ENCODE peak calls at places on chromosomes 11 and 22, in eight cellular contexts. One of them, this sample, is unnamed.

GRCh38 chr11:35487532-35488078 is 37.8 kb downstream of the PAMR1 start:
- DNase-seq in mammary epithelial cell: no peak
- DNase-seq in PC-3: peak; percentile 69
- DNase-seq in fibroblast of lung: peak; percentile 79
- DNase-seq in neuronal stem cell: peak; percentile 33
- DNase-seq in IMR-90: peak; percentile 82
- DNase-seq in K562: peak; percentile 27
- DNase-seq in GM23248: peak; percentile 65
- DNase-seq in this sample: peak; percentile 57

GRCh38 chr11:71459076-71459766 is 6.2 kb downstream of the NADSYN1 start:
- DNase-seq in PC-3: no peak
- DNase-seq in fibroblast of lung: no peak
- DNase-seq in neuronal stem cell: no peak
- DNase-seq in IMR-90: no peak
- DNase-seq in mammary epithelial cell: no peak
- DNase-seq in GM23248: no peak
- DNase-seq in K562: no peak
- DNase-seq in this sample: no peak

GRCh38 chr11:78594814-78595213 is 20.1 kb upstream of the NARS2 start:
- DNase-seq in fibroblast of lung: no peak
- DNase-seq in K562: no peak
- DNase-seq in IMR-90: no peak
- DNase-seq in neuronal stem cell: no peak
- DNase-seq in PC-3: no peak
- DNase-seq in mammary epithelial cell: no peak
- DNase-seq in GM23248: no peak
- DNase-seq in this sample: no peak

GRCh38 chr22:23068832-23069385 is 1.4 kb upstream of the GNAZ start:
- DNase-seq in PC-3: no peak
- DNase-seq in fibroblast of lung: no peak
- DNase-seq in neuronal stem cell: no peak
- DNase-seq in K562: no peak
- DNase-seq in mammary epithelial cell: no peak
- DNase-seq in IMR-90: no peak
- DNase-seq in GM23248: no peak
- DNase-seq in this sample: no peak

GRCh38 chr11:134289789-134290188 is 13.6 kb downstream of the GLB1L3 start:
- DNase-seq in mammary epithelial cell: no peak
- DNase-seq in IMR-90: no peak
- DNase-seq in PC-3: no peak
- DNase-seq in K562: peak; percentile 30
- DNase-seq in neuronal stem cell: no peak
- DNase-seq in GM23248: no peak
- DNase-seq in fibroblast of lung: no peak
- DNase-seq in this sample: no peak

GRCh38 chr11:116202922-116203321 is 569.9 kb downstream of the BUD13 start:
- DNase-seq in fibroblast of lung: no peak
- DNase-seq in neuronal stem cell: no peak
- DNase-seq in PC-3: no peak
- DNase-seq in K562: no peak
- DNase-seq in IMR-90: no peak
- DNase-seq in mammary epithelial cell: no peak
- DNase-seq in GM23248: no peak
- DNase-seq in this sample: no peak

GRCh38 chr11:68897441-68897840 is 6.2 kb downstream of the MRPL21 start:
- DNase-seq in K562: no peak
- DNase-seq in neuronal stem cell: no peak
- DNase-seq in PC-3: no peak
- DNase-seq in fibroblast of lung: no peak
- DNase-seq in GM23248: no peak
- DNase-seq in IMR-90: no peak
- DNase-seq in mammary epithelial cell: no peak
- DNase-seq in this sample: no peak

GRCh38 chr11:76663912-76664440 is 6.6 kb downstream of the LRRC32 start:
- DNase-seq in PC-3: no peak
- DNase-seq in GM23248: no peak
- DNase-seq in neuronal stem cell: no peak
- DNase-seq in fibroblast of lung: no peak
- DNase-seq in IMR-90: no peak
- DNase-seq in K562: no peak
- DNase-seq in mammary epithelial cell: no peak
- DNase-seq in this sample: no peak

GRCh38 chr22:44540756-44541670 is 43.0 kb upstream of the RTL6 start:
- DNase-seq in fibroblast of lung: no peak
- DNase-seq in PC-3: no peak
- DNase-seq in neuronal stem cell: no peak
- DNase-seq in GM23248: no peak
- DNase-seq in IMR-90: no peak
- DNase-seq in K562: no peak
- DNase-seq in mammary epithelial cell: no peak
- DNase-seq in this sample: no peak

GRCh38 chr11:112961751-112962747 is 829 bp downstream of the NCAM1 start:
- DNase-seq in IMR-90: no peak
- DNase-seq in PC-3: no peak
- DNase-seq in neuronal stem cell: peak; percentile 39
- DNase-seq in fibroblast of lung: peak; percentile 7
- DNase-seq in mammary epithelial cell: no peak
- DNase-seq in K562: no peak
- DNase-seq in GM23248: peak; percentile 30
- DNase-seq in this sample: no peak

GRCh38 chr11:34425360-34425759 is 13.4 kb upstream of the CAT start:
- DNase-seq in fibroblast of lung: no peak
- DNase-seq in mammary epithelial cell: no peak
- DNase-seq in GM23248: no peak
- DNase-seq in PC-3: no peak
- DNase-seq in IMR-90: no peak
- DNase-seq in K562: no peak
- DNase-seq in neuronal stem cell: no peak
- DNase-seq in this sample: no peak

GRCh38 chr22:24247564-24248344 is 2.9 kb upstream of the GGT5 start:
- DNase-seq in fibroblast of lung: peak; percentile 98
- DNase-seq in GM23248: peak; percentile 98
- DNase-seq in K562: peak; percentile 64
- DNase-seq in neuronal stem cell: peak; percentile 70
- DNase-seq in mammary epithelial cell: peak; percentile 84
- DNase-seq in IMR-90: peak; percentile 95
- DNase-seq in PC-3: peak; percentile 79
- DNase-seq in this sample: peak; percentile 90

GRCh38 chr11:118088531-118088930 is 1.8 kb upstream of the SMIM35 start:
- DNase-seq in GM23248: no peak
- DNase-seq in IMR-90: no peak
- DNase-seq in K562: no peak
- DNase-seq in mammary epithelial cell: peak; percentile 45
- DNase-seq in fibroblast of lung: no peak
- DNase-seq in PC-3: peak; percentile 60
- DNase-seq in neuronal stem cell: no peak
- DNase-seq in this sample: no peak

GRCh38 chr22:18968011-18968749 is 32.1 kb upstream of the PRODH start:
- DNase-seq in neuronal stem cell: peak; percentile 51
- DNase-seq in fibroblast of lung: peak; percentile 14
- DNase-seq in PC-3: peak; percentile 3
- DNase-seq in mammary epithelial cell: no peak
- DNase-seq in GM23248: peak; percentile 51
- DNase-seq in K562: peak; percentile 82
- DNase-seq in IMR-90: peak; percentile 15
- DNase-seq in this sample: no peak

GRCh38 chr11:75557649-75558494 is 4.2 kb upstream of the SERPINH1 start:
- DNase-seq in K562: peak; percentile 62
- DNase-seq in IMR-90: peak; percentile 95
- DNase-seq in fibroblast of lung: peak; percentile 97
- DNase-seq in mammary epithelial cell: no peak
- DNase-seq in GM23248: peak; percentile 97
- DNase-seq in PC-3: no peak
- DNase-seq in neuronal stem cell: no peak
- DNase-seq in this sample: peak; percentile 95

GRCh38 chr11:75553182-75553581 is 8.9 kb upstream of the SERPINH1 start:
- DNase-seq in IMR-90: no peak
- DNase-seq in PC-3: no peak
- DNase-seq in neuronal stem cell: no peak
- DNase-seq in GM23248: peak; percentile 19
- DNase-seq in fibroblast of lung: no peak
- DNase-seq in mammary epithelial cell: no peak
- DNase-seq in K562: no peak
- DNase-seq in this sample: no peak

GRCh38 chr11:75553889-75554257 is 8.2 kb upstream of the SERPINH1 start:
- DNase-seq in IMR-90: no peak
- DNase-seq in GM23248: no peak
- DNase-seq in fibroblast of lung: no peak
- DNase-seq in neuronal stem cell: no peak
- DNase-seq in mammary epithelial cell: no peak
- DNase-seq in PC-3: no peak
- DNase-seq in K562: no peak
- DNase-seq in this sample: no peak

GRCh38 chr11:75554258-75555022 is 7.6 kb upstream of the SERPINH1 start:
- DNase-seq in neuronal stem cell: peak; percentile 55
- DNase-seq in GM23248: peak; percentile 98
- DNase-seq in mammary epithelial cell: no peak
- DNase-seq in K562: peak; percentile 78
- DNase-seq in PC-3: no peak
- DNase-seq in fibroblast of lung: peak; percentile 100
- DNase-seq in IMR-90: peak; percentile 100
- DNase-seq in this sample: peak; percentile 99

DNA sequence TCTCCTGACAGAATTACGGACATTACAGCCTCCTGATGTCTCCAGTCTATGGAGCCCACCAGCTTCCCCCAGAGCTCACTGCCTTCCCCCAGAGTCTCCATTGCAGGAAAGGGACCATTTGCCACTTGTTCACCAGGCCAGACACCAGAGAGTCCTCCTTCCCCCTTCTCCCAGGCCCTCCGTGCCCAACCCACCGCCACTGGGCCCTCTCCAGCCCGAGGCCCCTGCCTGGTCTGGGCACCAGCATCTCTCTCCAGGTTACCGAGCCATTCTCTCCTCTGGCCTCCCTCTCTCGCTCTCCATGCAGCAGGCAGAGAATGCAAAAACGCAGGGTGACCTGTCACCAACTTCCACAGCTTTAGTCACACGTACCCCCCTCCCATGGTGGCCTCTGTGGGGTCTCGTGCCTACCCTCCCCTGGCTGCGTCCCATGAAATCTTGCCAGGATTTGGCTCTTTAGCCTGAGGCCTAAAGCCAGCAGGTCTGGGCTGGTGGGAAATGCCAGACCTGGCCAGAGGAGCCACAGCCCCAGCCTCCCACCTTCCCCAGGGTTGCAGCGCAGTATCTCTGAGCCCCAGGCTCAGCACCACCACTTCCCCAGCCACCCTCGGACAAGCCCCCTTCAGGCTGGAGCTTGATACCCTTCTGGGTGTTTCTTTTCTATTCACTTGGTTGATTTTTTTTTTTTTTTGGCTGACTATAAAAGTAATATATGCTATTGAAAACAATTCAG is 6.8 kb upstream of the SERPINH1 start:
- DNase-seq in fibroblast of lung: no peak
- DNase-seq in GM23248: no peak
- DNase-seq in K562: no peak
- DNase-seq in neuronal stem cell: no peak
- DNase-seq in PC-3: no peak
- DNase-seq in IMR-90: no peak
- DNase-seq in mammary epithelial cell: no peak
- DNase-seq in this sample: no peak
- H3K4me1 ChIP-seq in fibroblast of lung: peaks cover 43% of the 10 kb centered on the region
- H3K4me1 ChIP-seq in GM23248: peaks cover 45% of the 10 kb centered on the region
- H3K4me1 ChIP-seq in K562: peaks cover 48% of the 10 kb centered on the region
- H3K4me1 ChIP-seq in neuronal stem cell: peaks cover 22% of the 10 kb centered on the region
- H3K4me1 ChIP-seq in PC-3: no peaks in the 10 kb centered on the region
- H3K4me1 ChIP-seq in IMR-90: peaks cover 41% of the 10 kb centered on the region
- H3K4me1 ChIP-seq in mammary epithelial cell: peaks cover 23% of the 10 kb centered on the region
- H3K4me1 ChIP-seq in this sample: peaks cover 43% of the 10 kb centered on the region

GRCh38 chr11:4605057-4605456 is 3.0 kb downstream of the TRIM68 start:
- DNase-seq in PC-3: no peak
- DNase-seq in IMR-90: no peak
- DNase-seq in neuronal stem cell: no peak
- DNase-seq in fibroblast of lung: no peak
- DNase-seq in mammary epithelial cell: no peak
- DNase-seq in GM23248: no peak
- DNase-seq in K562: no peak
- DNase-seq in this sample: no peak

GRCh38 chr11:4607111-4607510 is 920 bp downstream of the TRIM68 start:
- DNase-seq in PC-3: no peak
- DNase-seq in mammary epithelial cell: no peak
- DNase-seq in neuronal stem cell: no peak
- DNase-seq in IMR-90: peak; percentile 7
- DNase-seq in GM23248: peak; percentile 43
- DNase-seq in K562: peak; percentile 6
- DNase-seq in fibroblast of lung: peak; percentile 18
- DNase-seq in this sample: peak; percentile 20

GRCh38 chr11:4607782-4608666 is at the start of gene TRIM68:
- DNase-seq in IMR-90: peak; percentile 95
- DNase-seq in K562: peak; percentile 97
- DNase-seq in GM23248: peak; percentile 97
- DNase-seq in fibroblast of lung: peak; percentile 96
- DNase-seq in mammary epithelial cell: peak; percentile 94
- DNase-seq in PC-3: peak; percentile 94
- DNase-seq in neuronal stem cell: peak; percentile 78
- DNase-seq in this sample: peak; percentile 91

GRCh38 chr11:4610258-4610935 is 2.4 kb upstream of the TRIM68 start:
- DNase-seq in PC-3: no peak
- DNase-seq in fibroblast of lung: peak; percentile 3
- DNase-seq in mammary epithelial cell: no peak
- DNase-seq in K562: no peak
- DNase-seq in GM23248: peak; percentile 23
- DNase-seq in neuronal stem cell: no peak
- DNase-seq in IMR-90: peak; percentile 5
- DNase-seq in this sample: no peak

GRCh38 chr11:4606231-4607015 is 1.6 kb downstream of the TRIM68 start:
- DNase-seq in K562: no peak
- DNase-seq in neuronal stem cell: no peak
- DNase-seq in fibroblast of lung: peak; percentile 44
- DNase-seq in IMR-90: peak; percentile 8
- DNase-seq in PC-3: peak; percentile 9
- DNase-seq in GM23248: peak; percentile 36
- DNase-seq in mammary epithelial cell: no peak
- DNase-seq in this sample: no peak
- H2AFZ ChIP-seq in K562: peak overlapping the region; percentile 100
- H2AFZ ChIP-seq in neuronal stem cell: peak overlapping the region; percentile 98
- H2AFZ ChIP-seq in fibroblast of lung: no peak overlapping the region
- H2AFZ ChIP-seq in IMR-90: no peak overlapping the region
- H2AFZ ChIP-seq in PC-3: no peak overlapping the region
- H2AFZ ChIP-seq in GM23248: peak overlapping the region; percentile 99
- H2AFZ ChIP-seq in mammary epithelial cell: no peak overlapping the region
- H2AFZ ChIP-seq in this sample: no peak overlapping the region

DNA sequence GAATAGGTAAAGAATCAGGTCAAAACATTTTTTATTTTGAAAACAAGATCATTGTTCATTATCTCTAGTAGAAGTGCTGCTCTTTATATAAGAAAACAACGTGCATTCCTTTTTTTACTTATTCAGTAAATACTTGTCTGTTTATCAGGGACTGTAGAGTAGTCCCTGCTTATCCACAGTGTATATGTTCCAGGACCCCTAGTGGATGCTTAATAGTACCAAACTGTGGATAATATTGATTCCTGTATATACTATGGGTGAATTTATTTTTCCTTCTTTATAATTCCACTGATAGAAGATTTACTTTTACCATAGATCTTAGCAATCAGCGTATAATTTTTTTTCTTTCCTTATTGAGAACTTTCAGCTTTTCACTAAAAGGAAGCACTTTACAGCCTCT is 32.6 kb downstream of the CEP295 start:
- DNase-seq in K562: no peak
- DNase-seq in GM23248: no peak
- DNase-seq in neuronal stem cell: no peak
- DNase-seq in fibroblast of lung: peak; percentile 2
- DNase-seq in IMR-90: no peak
- DNase-seq in mammary epithelial cell: no peak
- DNase-seq in PC-3: peak; percentile 12
- DNase-seq in this sample: no peak
- H3K27ac ChIP-seq in K562: no peak overlapping the region
- H3K27ac ChIP-seq in GM23248: no peak overlapping the region
- H3K27ac ChIP-seq in neuronal stem cell: no peak overlapping the region
- H3K27ac ChIP-seq in fibroblast of lung: no peak overlapping the region
- H3K27ac ChIP-seq in IMR-90: no peak overlapping the region
- H3K27ac ChIP-seq in mammary epithelial cell: no peak overlapping the region
- H3K27ac ChIP-seq in PC-3: no peak overlapping the region
- H3K27ac ChIP-seq in this sample: no peak overlapping the region

GRCh38 chr22:42613869-42614268 is 814 bp downstream of the POLDIP3 start:
- DNase-seq in PC-3: peak; percentile 13
- DNase-seq in mammary epithelial cell: peak; percentile 45
- DNase-seq in GM23248: peak; percentile 72
- DNase-seq in IMR-90: no peak
- DNase-seq in neuronal stem cell: no peak
- DNase-seq in fibroblast of lung: no peak
- DNase-seq in K562: peak; percentile 17
- DNase-seq in this sample: peak; percentile 15
- H3K4me1 ChIP-seq in PC-3: peaks cover 14% of the 10 kb centered on the region
- H3K4me1 ChIP-seq in mammary epithelial cell: peaks cover 31% of the 10 kb centered on the region
- H3K4me1 ChIP-seq in GM23248: peaks cover 46% of the 10 kb centered on the region
- H3K4me1 ChIP-seq in IMR-90: peaks cover 26% of the 10 kb centered on the region
- H3K4me1 ChIP-seq in neuronal stem cell: peaks cover 17% of the 10 kb centered on the region
- H3K4me1 ChIP-seq in fibroblast of lung: peaks cover 28% of the 10 kb centered on the region
- H3K4me1 ChIP-seq in K562: peaks cover 15% of the 10 kb centered on the region
- H3K4me1 ChIP-seq in this sample: peaks cover 36% of the 10 kb centered on the region

This sample was measured in astrocyte.